ENCODE peak calls at places on chromosomes 4 and X, in five cellular contexts. X, W, U, R and Q are unnamed samples.
A peak's percentile ranks its signal among the peaks of the same experiment; 100 is the strongest.

GRCh38 chr4:2636331-2636730 is 99.9 kb downstream of the FAM193A start:
- DNase-seq in W (no peak), X (no peak), R (no peak), U (no peak), Q (no peak)

GRCh38 chrX:68915778-68916177 is 87.0 kb downstream of the EFNB1 start:
- DNase-seq in U (no peak), W (no peak), R (no peak), X (no peak), Q (no peak)

GRCh38 chrX:106948641-106949040 is 28.4 kb downstream of the CLDN2 start:
- DNase-seq in U (no peak), X (no peak), W (no peak), R (no peak), Q (no peak)

GRCh38 chr4:38782452-38783108 is at the start of gene TLR10:
- DNase-seq in X (peak; percentile 53), W (peak; percentile 77), U (peak; percentile 52), R (peak; percentile 36), Q (peak; percentile 41)

GRCh38 chr4:101418466-101418865 is 71.1 kb upstream of the PPP3CA start:
- DNase-seq in U (no peak), W (no peak), R (no peak), X (no peak), Q (no peak)

GRCh38 chrX:14030248-14030592 is 528 bp upstream of the GEMIN8 start:
- DNase-seq in U (peak; percentile 64), R (no peak), W (no peak), X (no peak), Q (peak; percentile 44)

GRCh38 chr4:108370291-108370690 is 201.6 kb upstream of the LEF1 start:
- DNase-seq in X (no peak), W (peak; percentile 45), R (no peak), U (no peak), Q (no peak)

GRCh38 chr4:94140998-94141397 is 66.7 kb upstream of the SMARCAD1 start:
- DNase-seq in W (no peak), X (no peak), R (no peak), U (no peak), Q (no peak)

GRCh38 chr4:15239866-15240265 is 188.0 kb upstream of the C1QTNF7 start:
- DNase-seq in U (peak; percentile 32), W (no peak), R (no peak), X (no peak), Q (peak; percentile 31)

GRCh38 chr4:541271-541670 is 34.8 kb downstream of the TMEM271 start:
- DNase-seq in X (no peak), U (no peak), R (no peak), W (no peak), Q (no peak)

GRCh38 chrX:87518504-87518903 is 902 bp downstream of the KLHL4 start:
- DNase-seq in X (no peak), W (no peak), R (no peak), U (peak; percentile 18), Q (peak; percentile 22)

GRCh38 chrX:22247169-22247568 is 25.5 kb upstream of the CBLL2 start:
- DNase-seq in R (no peak), X (no peak), W (no peak), U (peak; percentile 41), Q (peak; percentile 1)

GRCh38 chrX:137171626-137172025 is 137.8 kb upstream of the GPR101 start:
- DNase-seq in W (no peak), R (no peak), X (no peak), U (no peak), Q (no peak)

GRCh38 chr4:128600410-128600809 is 209.1 kb upstream of the JADE1 start:
- DNase-seq in U (peak; percentile 25), R (no peak), W (no peak), X (no peak), Q (peak; percentile 61)

GRCh38 chrX:153469811-153470410 is 465 bp downstream of the HAUS7 start:
- DNase-seq in X (peak; percentile 55), W (peak; percentile 66), R (no peak), U (peak; percentile 8), Q (no peak)

GRCh38 chr4:174437324-174437723 is 85.0 kb downstream of the HPGD start:
- DNase-seq in W (no peak), X (no peak), U (peak; percentile 36), R (no peak), Q (peak; percentile 89)

GRCh38 chrX:47174376-47174775 is 19.3 kb upstream of the UBA1 start:
- DNase-seq in W (no peak), X (peak; percentile 11), R (no peak), U (no peak), Q (no peak)

GRCh38 chr4:86387013-86387412 is 27.2 kb upstream of the MAPK10 start:
- DNase-seq in W (no peak), U (no peak), R (no peak), X (no peak), Q (no peak)

GRCh38 chr4:123352966-123353365 is 43.6 kb upstream of the SPRY1 start:
- DNase-seq in R (no peak), W (no peak), X (no peak), U (no peak), Q (no peak)

GRCh38 chr4:123352240-123352945 is 44.2 kb upstream of the SPRY1 start:
- DNase-seq in W (no peak), X (no peak), U (peak; percentile 56), R (no peak), Q (peak; percentile 86)

GRCh38 chr4:123350191-123350544 is 46.4 kb upstream of the SPRY1 start:
- DNase-seq in W (peak; percentile 43), U (no peak), R (peak; percentile 78), X (no peak), Q (no peak)

GRCh38 chr4:123350726-123351125 is 45.9 kb upstream of the SPRY1 start:
- DNase-seq in X (no peak), R (no peak), U (no peak), W (no peak), Q (no peak)

GRCh38 chr4:123351713-123352112 is 44.9 kb upstream of the SPRY1 start:
- DNase-seq in R (no peak), X (no peak), U (no peak), W (no peak), Q (no peak)
- H3K27ac ChIP-seq in R (no peak overlapping the region), X (no peak overlapping the region), U (no peak overlapping the region), W (no peak overlapping the region), Q (no peak overlapping the region)

GRCh38 chrX:63514575-63514967 is 163.4 kb upstream of the SPIN4 start:
- DNase-seq in U (no peak), R (no peak), X (no peak), W (no peak), Q (peak; percentile 8)
- H3K4me2 ChIP-seq in U (peak overlapping the region; percentile 56), R (no peak overlapping the region), X (no peak overlapping the region), W (no peak overlapping the region), Q (peak overlapping the region; percentile 25)

DNA sequence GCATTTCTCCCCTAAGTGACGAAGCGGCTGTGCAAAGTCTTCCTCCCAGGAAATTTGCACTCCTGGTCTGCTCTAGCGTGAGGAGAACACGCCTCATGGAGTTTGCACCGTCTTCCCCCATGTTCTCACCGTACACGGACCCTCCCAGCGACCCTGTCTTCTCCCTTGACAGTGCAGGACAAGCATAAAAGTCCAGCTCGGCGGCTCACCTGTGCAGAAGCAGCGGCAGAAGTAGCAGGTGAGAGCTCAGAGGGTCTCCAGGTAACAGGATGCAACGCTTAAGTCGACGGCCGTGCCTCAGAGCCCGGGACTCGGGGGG is 314 bp downstream of the P2RY8 start:
- DNase-seq in W (no peak), X (no peak), U (no peak), R (no peak), Q (no peak)
- H3K27ac ChIP-seq in W (no peak overlapping the region), X (no peak overlapping the region), U (no peak overlapping the region), R (no peak overlapping the region), Q (no peak overlapping the region)

GRCh38 chrX:33336783-33337182 is 125.4 kb upstream of the DMD start:
- DNase-seq in W (peak; percentile 57), R (peak; percentile 32), U (peak; percentile 29), X (no peak), Q (no peak)

GRCh38 chrX:33339219-33339618 is 127.9 kb upstream of the DMD start:
- DNase-seq in R (peak; percentile 24), X (no peak), W (peak; percentile 8), U (peak; percentile 16), Q (peak; percentile 9)
- H3K4me2 ChIP-seq in R (no peak overlapping the region), X (no peak overlapping the region), W (no peak overlapping the region), U (peak overlapping the region; percentile 79), Q (peak overlapping the region; percentile 40)

DNA sequence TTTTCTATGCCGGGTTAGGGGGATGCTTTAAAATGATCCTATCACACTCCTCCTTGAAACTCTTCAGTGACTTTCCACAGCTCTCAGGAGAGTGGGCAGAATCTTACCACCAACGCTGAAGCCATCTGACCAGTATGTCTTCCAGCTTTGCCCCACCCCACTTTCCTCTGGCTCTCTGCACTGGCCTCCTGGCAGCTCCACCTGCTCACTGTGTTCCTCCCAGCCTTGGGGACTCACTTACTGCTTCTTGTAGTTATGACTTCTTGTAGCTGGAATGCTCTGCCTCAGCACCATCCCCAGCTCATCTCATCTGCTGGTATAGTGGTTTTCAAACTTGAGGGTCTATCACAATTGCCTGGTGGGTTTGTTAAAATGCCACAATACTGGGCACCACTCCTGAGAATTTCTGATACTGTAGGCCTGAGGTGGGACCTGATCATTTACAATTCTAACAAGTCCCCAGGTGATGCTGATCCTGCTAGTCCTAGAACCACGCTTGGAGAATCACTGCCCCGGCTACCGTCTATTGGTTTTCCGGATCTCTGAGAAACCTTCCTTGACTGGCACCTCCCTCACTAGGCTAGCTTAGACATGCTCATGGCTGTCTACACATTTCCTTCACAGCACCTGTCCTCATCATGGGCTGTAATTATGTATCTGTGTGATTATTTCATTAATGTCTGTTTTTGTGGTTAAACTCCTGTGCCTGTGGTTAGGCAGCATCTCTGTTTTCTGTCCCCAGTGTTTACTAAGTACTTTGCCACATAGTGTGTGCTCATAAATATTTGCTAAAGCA is 152.2 kb downstream of the MGST2 start:
- DNase-seq in X (no peak), R (no peak), U (no peak), W (no peak), Q (no peak)
- H3K27ac ChIP-seq in X (no peak overlapping the region), R (no peak overlapping the region), U (no peak overlapping the region), W (no peak overlapping the region), Q (no peak overlapping the region)

GRCh38 chrX:15998350-15998749 is 125.0 kb upstream of the GRPR start:
- DNase-seq in R (no peak), W (no peak), U (no peak), X (no peak), Q (no peak)

GRCh38 chrX:16005899-16006298 is 117.5 kb upstream of the GRPR start:
- DNase-seq in R (no peak), U (no peak), W (no peak), X (no peak), Q (no peak)

GRCh38 chrX:16002185-16002584 is 121.2 kb upstream of the GRPR start:
- DNase-seq in X (no peak), U (no peak), W (no peak), R (no peak), Q (peak; percentile 20)
- H3K4me2 ChIP-seq in X (no peak overlapping the region), U (no peak overlapping the region), W (no peak overlapping the region), R (no peak overlapping the region), Q (no peak overlapping the region)

GRCh38 chr4:153541426-153542096 is 75.4 kb downstream of the TMEM131L start:
- DNase-seq in R (no peak), X (no peak), W (no peak), U (peak; percentile 95), Q (peak; percentile 87)

GRCh38 chr4:153542835-153543234 is 76.7 kb downstream of the TMEM131L start:
- DNase-seq in R (no peak), X (no peak), W (no peak), U (no peak), Q (no peak)

GRCh38 chr4:153543351-153543750 is 77.2 kb downstream of the TMEM131L start:
- DNase-seq in R (no peak), X (no peak), W (no peak), U (no peak), Q (no peak)

GRCh38 chr4:153539058-153539826 is 73.1 kb downstream of the TMEM131L start:
- DNase-seq in R (no peak), W (no peak), U (no peak), X (no peak), Q (no peak)

GRCh38 chr4:153542131-153542530 is 76.0 kb downstream of the TMEM131L start:
- DNase-seq in R (no peak), U (no peak), X (no peak), W (no peak), Q (no peak)
- H3K27ac ChIP-seq in R (no peak overlapping the region), U (no peak overlapping the region), X (peak overlapping the region; percentile 47), W (no peak overlapping the region), Q (peak overlapping the region; percentile 0)